ENCODE peak calls at places on chromosomes 12 and 14, in five cellular contexts. D is endothelial cell, A is AG10803, E is cardiac fibroblast, O is AG04450. M is an unnamed sample.

GRCh38 chr14:24172871-24173281 is 996 bp downstream of the REC8 start:
- DNase-seq in D (no peak), A (no peak), E (no peak), O (no peak), M (no peak)

GRCh38 chr12:40312982-40313576 is 88.3 kb downstream of the LRRK2 start:
- DNase-seq in D (no peak), A (peak; percentile 40), E (peak; percentile 64), O (no peak), M (no peak)

GRCh38 chr12:10673660-10674384 is at the start of gene STYK1:
- DNase-seq in D (peak; percentile 68), A (peak; percentile 20), E (peak; percentile 51), O (no peak), M (no peak)

GRCh38 chr14:31893156-31893813 is 183.8 kb upstream of the ARHGAP5 start:
- DNase-seq in D (peak; percentile 16), A (no peak), E (no peak), O (no peak), M (no peak)

GRCh38 chr14:32307881-32308582 is 21.1 kb upstream of the AKAP6 start:
- DNase-seq in D (no peak), A (no peak), E (no peak), O (no peak), M (no peak)

GRCh38 chr14:36583242-36584166 is 1.1 kb upstream of the NKX2-8 start:
- DNase-seq in D (no peak), A (no peak), E (no peak), O (no peak), M (no peak)

GRCh38 chr14:49861923-49862673 is 9.5 kb upstream of the NEMF start:
- DNase-seq in D (peak; percentile 77), A (peak; percentile 84), E (peak; percentile 96), O (peak; percentile 84), M (peak; percentile 49)

GRCh38 chr12:121894633-121895032 is 6.0 kb downstream of the PSMD9 start:
- DNase-seq in D (no peak), A (peak; percentile 48), E (peak; percentile 45), O (no peak), M (no peak)

GRCh38 chr14:101925152-101925551 is 39.2 kb upstream of the DYNC1H1 start:
- DNase-seq in D (no peak), A (no peak), E (no peak), O (no peak), M (no peak)

GRCh38 chr12:48978291-48978740 is at the start of gene WNT1:
- DNase-seq in D (no peak), A (no peak), E (no peak), O (no peak), M (no peak)

GRCh38 chr14:101823081-101823480 is 61.6 kb downstream of the PPP2R5C start:
- DNase-seq in D (no peak), A (no peak), E (no peak), O (no peak), M (no peak)

GRCh38 chr12:11906284-11906935 is 164.3 kb upstream of the BCL2L14 start:
- DNase-seq in D (no peak), A (peak; percentile 89), E (peak; percentile 68), O (no peak), M (no peak)

GRCh38 chr12:29547151-29547561 is 49.7 kb upstream of the OVCH1 start:
- DNase-seq in D (no peak), A (peak; percentile 60), E (peak; percentile 55), O (peak; percentile 72), M (no peak)

GRCh38 chr14:96176275-96176674 is 28.4 kb upstream of the BDKRB2 start:
- DNase-seq in D (no peak), A (peak; percentile 76), E (peak; percentile 62), O (no peak), M (no peak)

GRCh38 chr12:111129149-111129548 is 208.8 kb upstream of the MYL2 start:
- DNase-seq in D (no peak), A (no peak), E (no peak), O (no peak), M (no peak)

GRCh38 chr12:21026302-21026701 is 104.7 kb upstream of the SLCO1B1 start:
- DNase-seq in D (no peak), A (no peak), E (peak; percentile 6), O (no peak), M (no peak)

GRCh38 chr14:34252227-34252626 is 209.8 kb downstream of the SPTSSA start:
- DNase-seq in D (no peak), A (no peak), E (no peak), O (no peak), M (no peak)

GRCh38 chr12:50166776-50167025 is 468 bp downstream of the CERS5 start:
- DNase-seq in D (no peak), A (no peak), E (no peak), O (no peak), M (no peak)

GRCh38 chr14:68777644-68778043 is 15.2 kb downstream of the ZFP36L1 start:
- DNase-seq in D (no peak), A (no peak), E (no peak), O (no peak), M (no peak)

GRCh38 chr14:68774771-68775613 is 17.9 kb downstream of the ZFP36L1 start:
- DNase-seq in D (no peak), A (peak; percentile 87), E (peak; percentile 71), O (no peak), M (no peak)

GRCh38 chr14:68772761-68773381 is 20.0 kb downstream of the ZFP36L1 start:
- DNase-seq in D (no peak), A (no peak), E (no peak), O (no peak), M (no peak)

GRCh38 chr14:68771631-68772030 is 21.2 kb downstream of the ZFP36L1 start:
- DNase-seq in D (peak; percentile 80), A (no peak), E (no peak), O (no peak), M (no peak)

DNA sequence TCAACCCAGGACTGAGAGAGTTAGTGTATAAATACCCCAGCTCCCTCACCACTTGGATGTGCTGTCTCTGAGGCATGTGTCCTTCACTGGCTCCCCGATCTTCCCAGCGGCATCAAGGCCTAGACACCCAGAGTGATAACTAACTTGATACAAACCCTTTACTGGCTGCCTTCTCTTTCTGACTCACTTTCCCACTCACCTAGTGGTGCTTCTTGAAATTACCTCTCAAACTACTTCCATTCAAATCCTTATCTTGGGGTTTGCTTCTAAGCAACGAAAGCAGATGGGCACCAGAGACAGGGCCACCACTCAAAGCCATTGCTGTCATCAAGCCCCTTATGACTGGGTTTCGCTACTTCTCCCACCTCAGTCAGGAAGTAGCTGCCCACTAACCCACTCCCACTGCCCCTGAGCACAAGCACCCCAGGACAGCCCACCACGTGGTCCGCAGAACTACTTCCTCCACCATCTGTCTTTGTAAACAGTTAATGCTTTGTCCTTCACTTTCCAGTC is 17.2 kb downstream of the ZFP36L1 start:
- DNase-seq in D (no peak), A (no peak), E (no peak), O (no peak), M (no peak)
- TF ChIP-seq CTCF in D (peak; percentile 25), A (no peak), E (peak; percentile 17), O (no peak), M (no peak)

DNA sequence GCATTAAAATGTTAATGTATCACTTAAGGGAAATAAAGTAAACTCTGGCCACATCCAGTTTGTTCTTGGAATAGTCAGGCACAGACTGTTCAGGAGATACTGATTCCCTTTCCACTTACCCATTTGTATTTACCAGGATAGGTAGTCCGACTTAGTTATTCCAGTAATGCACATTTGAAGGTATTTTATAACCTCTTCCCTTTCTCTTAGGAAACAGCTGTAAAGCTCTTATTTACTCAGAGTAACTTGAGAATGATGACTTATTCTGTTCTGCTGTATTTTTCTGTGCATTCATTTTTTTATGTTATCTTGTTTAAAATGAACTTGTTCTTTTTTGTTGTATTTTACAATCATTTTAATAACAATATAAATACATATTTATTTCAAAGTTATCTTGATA is 78.0 kb downstream of the METTL25 start:
- DNase-seq in D (no peak), A (no peak), E (no peak), O (no peak), M (no peak)
- TF ChIP-seq CTCF in D (no peak), A (no peak), E (no peak), O (no peak), M (no peak)

GRCh38 chr12:6277982-6278438 is 32.5 kb upstream of the PLEKHG6 start:
- DNase-seq in D (no peak), A (no peak), E (no peak), O (no peak), M (no peak)

GRCh38 chr12:6278439-6279255 is 31.8 kb upstream of the PLEKHG6 start:
- DNase-seq in D (peak; percentile 94), A (peak; percentile 77), E (peak; percentile 82), O (no peak), M (no peak)

GRCh38 chr12:6275609-6276246 is 34.8 kb upstream of the PLEKHG6 start:
- DNase-seq in D (no peak), A (no peak), E (no peak), O (no peak), M (no peak)

GRCh38 chr12:6276247-6276887 is 34.1 kb upstream of the PLEKHG6 start:
- DNase-seq in D (no peak), A (no peak), E (no peak), O (no peak), M (no peak)

DNA sequence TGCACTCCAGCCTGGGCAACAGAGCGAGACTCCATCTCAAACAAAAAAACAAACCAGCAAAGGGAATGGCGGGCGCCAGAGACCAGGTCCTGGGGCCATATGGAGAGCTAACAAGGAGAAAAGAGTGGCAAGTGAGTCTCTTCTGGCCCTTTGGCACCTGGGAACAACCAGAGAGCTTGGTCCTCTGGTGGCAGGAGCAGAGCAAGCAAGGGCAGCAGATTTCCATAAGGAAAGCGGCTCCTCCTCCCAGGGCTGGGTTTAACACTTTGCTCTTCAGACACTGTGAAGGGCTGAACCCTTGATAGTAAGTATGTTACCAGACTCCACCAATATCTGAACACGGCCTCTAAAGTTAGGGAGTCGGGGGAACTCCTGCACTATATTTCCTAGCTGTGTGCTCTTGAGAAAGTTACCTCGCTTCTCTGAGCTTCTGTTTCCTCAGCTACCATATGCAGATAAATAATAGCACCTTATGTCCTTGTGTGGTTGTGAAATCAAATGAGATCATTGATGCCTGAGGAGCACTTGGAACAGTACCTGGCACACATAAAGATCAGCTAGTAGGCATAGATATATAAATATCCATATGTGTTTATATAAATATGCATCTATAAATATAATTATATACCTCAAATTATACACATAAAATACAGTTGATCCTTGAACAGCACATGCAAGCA is 33.4 kb upstream of the PLEKHG6 start:
- DNase-seq in D (no peak), A (no peak), E (peak; percentile 24), O (no peak), M (no peak)
- TF ChIP-seq CTCF in D (no peak), A (peak; percentile 31), E (no peak), O (peak; percentile 19), M (peak; percentile 38)

DNA sequence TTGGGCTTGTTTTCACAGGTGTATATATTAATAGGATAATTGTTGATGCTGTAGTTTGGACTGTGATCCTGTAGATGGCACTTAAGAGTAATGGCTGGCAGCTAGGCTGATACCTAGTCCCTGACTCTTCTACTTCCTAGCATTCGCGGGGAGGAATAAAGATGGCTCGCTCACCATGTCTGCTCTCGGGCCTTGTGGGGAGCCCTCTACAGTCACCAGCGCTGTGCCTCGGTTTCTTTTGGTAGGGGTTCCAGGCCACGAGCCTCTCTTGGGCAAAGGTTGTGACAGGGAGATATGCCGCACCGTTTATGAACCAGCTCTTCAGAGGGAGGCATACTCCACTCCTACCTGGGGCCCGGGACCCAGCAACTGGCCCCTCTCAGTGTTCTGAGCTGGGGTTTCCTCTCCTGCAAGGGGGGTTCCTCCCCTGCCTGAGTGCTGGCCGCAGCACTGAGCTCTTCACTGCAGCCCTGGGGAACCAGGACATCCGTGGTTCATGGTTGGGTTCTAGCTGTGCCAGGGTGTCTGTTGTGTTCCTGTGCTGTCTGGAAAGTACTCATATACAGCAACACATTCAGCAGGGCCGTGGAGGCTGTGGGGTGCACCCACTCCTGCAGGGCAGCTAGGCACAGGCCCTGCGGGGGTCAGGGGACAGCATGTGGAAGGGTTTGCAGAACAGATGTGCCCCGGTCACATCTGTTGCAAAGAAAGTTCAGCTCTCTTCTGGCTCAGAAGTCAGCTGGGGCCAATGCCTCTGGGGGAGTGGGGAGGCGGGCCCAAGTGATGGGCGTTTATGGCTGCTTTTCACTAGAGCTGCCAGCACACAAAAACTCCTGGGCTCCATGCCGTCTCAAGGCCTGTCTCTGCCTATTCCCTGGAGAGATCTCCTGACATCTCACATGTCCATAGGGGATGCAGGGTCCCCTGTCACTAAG is 147.9 kb downstream of the PPFIA2 start:
- DNase-seq in D (peak; percentile 9), A (no peak), E (peak; percentile 9), O (no peak), M (no peak)
- TF ChIP-seq CTCF in D (peak; percentile 27), A (peak; percentile 40), E (peak; percentile 33), O (peak; percentile 26), M (peak; percentile 60)

M was measured in epithelial cell of proximal tubule.